ENCODE peak calls at places on chromosomes 3 and 15, in seven cellular contexts. One of them, this sample, is unnamed.

GRCh38 chr3:55167586-55168317 is 239.9 kb upstream of the LRTM1 start:
- DNase-seq in suprapubic skin: no peak
- DNase-seq in skeletal muscle cell: no peak
- DNase-seq in fibroblast of mammary gland: peak; percentile 94
- DNase-seq in lower lobe of right lung: no peak
- DNase-seq in H1: no peak
- DNase-seq in AG09309: no peak
- DNase-seq in this sample: no peak

GRCh38 chr3:188683032-188683491 is 488.7 kb upstream of the TPRG1 start:
- DNase-seq in fibroblast of mammary gland: peak; percentile 98
- DNase-seq in H1: no peak
- DNase-seq in lower lobe of right lung: no peak
- DNase-seq in suprapubic skin: no peak
- DNase-seq in skeletal muscle cell: peak; percentile 93
- DNase-seq in AG09309: peak; percentile 91
- DNase-seq in this sample: no peak

GRCh38 chr3:30084971-30085403 is 521.4 kb upstream of the TGFBR2 start:
- DNase-seq in lower lobe of right lung: no peak
- DNase-seq in AG09309: no peak
- DNase-seq in H1: no peak
- DNase-seq in skeletal muscle cell: no peak
- DNase-seq in suprapubic skin: no peak
- DNase-seq in fibroblast of mammary gland: no peak
- DNase-seq in this sample: no peak

GRCh38 chr15:83747050-83747717 is 93.3 kb downstream of the ADAMTSL3 start:
- DNase-seq in H1: no peak
- DNase-seq in suprapubic skin: no peak
- DNase-seq in skeletal muscle cell: peak; percentile 35
- DNase-seq in AG09309: no peak
- DNase-seq in fibroblast of mammary gland: peak; percentile 61
- DNase-seq in lower lobe of right lung: no peak
- DNase-seq in this sample: no peak

GRCh38 chr15:96369351-96369750 is 38.9 kb downstream of the NR2F2 start:
- DNase-seq in lower lobe of right lung: no peak
- DNase-seq in AG09309: no peak
- DNase-seq in H1: no peak
- DNase-seq in fibroblast of mammary gland: no peak
- DNase-seq in suprapubic skin: no peak
- DNase-seq in skeletal muscle cell: no peak
- DNase-seq in this sample: no peak

GRCh38 chr3:64266065-64266874 is 41.0 kb upstream of the PRICKLE2 start:
- DNase-seq in fibroblast of mammary gland: peak; percentile 99
- DNase-seq in AG09309: peak; percentile 96
- DNase-seq in lower lobe of right lung: no peak
- DNase-seq in H1: no peak
- DNase-seq in skeletal muscle cell: peak; percentile 98
- DNase-seq in suprapubic skin: no peak
- DNase-seq in this sample: peak; percentile 65

GRCh38 chr3:159149633-159150032 is 347.8 kb downstream of the MFSD1 start:
- DNase-seq in lower lobe of right lung: no peak
- DNase-seq in AG09309: no peak
- DNase-seq in skeletal muscle cell: no peak
- DNase-seq in suprapubic skin: no peak
- DNase-seq in fibroblast of mammary gland: no peak
- DNase-seq in H1: no peak
- DNase-seq in this sample: no peak

GRCh38 chr15:95495033-95495541 is 835.4 kb upstream of the NR2F2 start:
- DNase-seq in fibroblast of mammary gland: no peak
- DNase-seq in H1: no peak
- DNase-seq in AG09309: no peak
- DNase-seq in skeletal muscle cell: no peak
- DNase-seq in lower lobe of right lung: no peak
- DNase-seq in suprapubic skin: no peak
- DNase-seq in this sample: no peak

GRCh38 chr3:15405448-15406050 is 21.8 kb downstream of the METTL6 start:
- DNase-seq in suprapubic skin: no peak
- DNase-seq in H1: no peak
- DNase-seq in AG09309: peak; percentile 27
- DNase-seq in lower lobe of right lung: no peak
- DNase-seq in skeletal muscle cell: peak; percentile 25
- DNase-seq in fibroblast of mammary gland: peak; percentile 81
- DNase-seq in this sample: no peak

GRCh38 chr3:16464499-16465150 is 48.9 kb downstream of the RFTN1 start:
- DNase-seq in fibroblast of mammary gland: no peak
- DNase-seq in skeletal muscle cell: no peak
- DNase-seq in H1: no peak
- DNase-seq in suprapubic skin: no peak
- DNase-seq in lower lobe of right lung: no peak
- DNase-seq in AG09309: no peak
- DNase-seq in this sample: no peak

GRCh38 chr3:197025736-197026480 is 3.7 kb downstream of the MELTF start:
- DNase-seq in lower lobe of right lung: no peak
- DNase-seq in AG09309: no peak
- DNase-seq in fibroblast of mammary gland: no peak
- DNase-seq in skeletal muscle cell: no peak
- DNase-seq in H1: no peak
- DNase-seq in suprapubic skin: no peak
- DNase-seq in this sample: no peak

GRCh38 chr15:74545776-74546656 is 5.0 kb downstream of the ARID3B start:
- DNase-seq in suprapubic skin: peak; percentile 96
- DNase-seq in AG09309: peak; percentile 95
- DNase-seq in skeletal muscle cell: peak; percentile 99
- DNase-seq in lower lobe of right lung: peak; percentile 96
- DNase-seq in fibroblast of mammary gland: peak; percentile 99
- DNase-seq in H1: no peak
- DNase-seq in this sample: peak; percentile 92

GRCh38 chr3:17579289-17580031 is 163.0 kb downstream of the TBC1D5 start:
- DNase-seq in H1: no peak
- DNase-seq in AG09309: no peak
- DNase-seq in lower lobe of right lung: no peak
- DNase-seq in fibroblast of mammary gland: no peak
- DNase-seq in skeletal muscle cell: no peak
- DNase-seq in suprapubic skin: no peak
- DNase-seq in this sample: no peak

GRCh38 chr3:10518506-10519150 is 13.2 kb upstream of the ATP2B2 start:
- DNase-seq in lower lobe of right lung: no peak
- DNase-seq in H1: no peak
- DNase-seq in skeletal muscle cell: peak; percentile 17
- DNase-seq in suprapubic skin: peak; percentile 46
- DNase-seq in fibroblast of mammary gland: no peak
- DNase-seq in AG09309: peak; percentile 8
- DNase-seq in this sample: no peak

GRCh38 chr15:83611312-83611711 is 42.6 kb upstream of the ADAMTSL3 start:
- DNase-seq in fibroblast of mammary gland: no peak
- DNase-seq in AG09309: no peak
- DNase-seq in H1: no peak
- DNase-seq in lower lobe of right lung: no peak
- DNase-seq in skeletal muscle cell: no peak
- DNase-seq in suprapubic skin: no peak
- DNase-seq in this sample: no peak

GRCh38 chr3:194985031-194985578 is 285.9 kb downstream of the XXYLT1 start:
- DNase-seq in lower lobe of right lung: peak; percentile 78
- DNase-seq in fibroblast of mammary gland: peak; percentile 75
- DNase-seq in skeletal muscle cell: no peak
- DNase-seq in AG09309: no peak
- DNase-seq in H1: peak; percentile 75
- DNase-seq in suprapubic skin: peak; percentile 86
- DNase-seq in this sample: peak; percentile 64

GRCh38 chr3:194983121-194983520 is 287.8 kb downstream of the XXYLT1 start:
- DNase-seq in lower lobe of right lung: no peak
- DNase-seq in H1: no peak
- DNase-seq in AG09309: no peak
- DNase-seq in skeletal muscle cell: no peak
- DNase-seq in suprapubic skin: no peak
- DNase-seq in fibroblast of mammary gland: no peak
- DNase-seq in this sample: peak; percentile 50

GRCh38 chr3:194983620-194984019 is 287.3 kb downstream of the XXYLT1 start:
- DNase-seq in H1: no peak
- DNase-seq in suprapubic skin: no peak
- DNase-seq in skeletal muscle cell: no peak
- DNase-seq in lower lobe of right lung: no peak
- DNase-seq in fibroblast of mammary gland: no peak
- DNase-seq in AG09309: no peak
- DNase-seq in this sample: no peak

GRCh38 chr3:194984026-194984425 is 286.9 kb downstream of the XXYLT1 start:
- DNase-seq in H1: no peak
- DNase-seq in skeletal muscle cell: no peak
- DNase-seq in AG09309: no peak
- DNase-seq in fibroblast of mammary gland: no peak
- DNase-seq in lower lobe of right lung: no peak
- DNase-seq in suprapubic skin: no peak
- DNase-seq in this sample: peak; percentile 9

DNA sequence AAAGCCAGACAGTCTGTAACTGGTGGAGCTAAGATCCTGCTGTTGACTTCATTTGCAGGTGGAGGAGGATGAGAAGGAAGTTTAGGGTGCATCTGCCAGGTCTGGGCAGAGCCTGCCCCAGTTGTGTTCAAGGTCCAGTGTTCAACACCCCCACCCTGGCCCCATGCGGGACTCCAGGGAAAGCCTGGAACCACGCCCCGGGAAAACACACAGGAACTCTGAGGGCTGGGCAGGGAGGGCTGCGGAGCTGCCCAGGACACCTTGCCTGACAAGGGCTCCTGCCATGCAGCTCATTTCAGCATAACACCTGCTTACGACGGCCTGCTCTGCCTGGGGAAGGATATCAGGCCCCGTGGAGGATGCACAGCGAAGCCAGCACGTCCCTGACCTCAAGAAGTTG is 286.3 kb downstream of the XXYLT1 start:
- DNase-seq in H1: no peak
- DNase-seq in skeletal muscle cell: no peak
- DNase-seq in suprapubic skin: no peak
- DNase-seq in AG09309: no peak
- DNase-seq in fibroblast of mammary gland: no peak
- DNase-seq in lower lobe of right lung: no peak
- DNase-seq in this sample: no peak
- H3K4me3 ChIP-seq in H1: peak overlapping the region; percentile 40
- H3K4me3 ChIP-seq in skeletal muscle cell: no peak overlapping the region
- H3K4me3 ChIP-seq in suprapubic skin: peak overlapping the region; percentile 37
- H3K4me3 ChIP-seq in AG09309: no peak overlapping the region
- H3K4me3 ChIP-seq in fibroblast of mammary gland: peak overlapping the region; percentile 27
- H3K4me3 ChIP-seq in lower lobe of right lung: peak overlapping the region; percentile 36
- H3K4me3 ChIP-seq in this sample: no peak overlapping the region

GRCh38 chr15:100651253-100651652 is 48.9 kb downstream of the ASB7 start:
- DNase-seq in fibroblast of mammary gland: peak; percentile 66
- DNase-seq in suprapubic skin: no peak
- DNase-seq in lower lobe of right lung: no peak
- DNase-seq in AG09309: no peak
- DNase-seq in skeletal muscle cell: no peak
- DNase-seq in H1: no peak
- DNase-seq in this sample: no peak
- H3K4me3 ChIP-seq in fibroblast of mammary gland: no peak overlapping the region
- H3K4me3 ChIP-seq in suprapubic skin: no peak overlapping the region
- H3K4me3 ChIP-seq in lower lobe of right lung: no peak overlapping the region
- H3K4me3 ChIP-seq in AG09309: no peak overlapping the region
- H3K4me3 ChIP-seq in skeletal muscle cell: no peak overlapping the region
- H3K4me3 ChIP-seq in H1: no peak overlapping the region
- H3K4me3 ChIP-seq in this sample: no peak overlapping the region

DNA sequence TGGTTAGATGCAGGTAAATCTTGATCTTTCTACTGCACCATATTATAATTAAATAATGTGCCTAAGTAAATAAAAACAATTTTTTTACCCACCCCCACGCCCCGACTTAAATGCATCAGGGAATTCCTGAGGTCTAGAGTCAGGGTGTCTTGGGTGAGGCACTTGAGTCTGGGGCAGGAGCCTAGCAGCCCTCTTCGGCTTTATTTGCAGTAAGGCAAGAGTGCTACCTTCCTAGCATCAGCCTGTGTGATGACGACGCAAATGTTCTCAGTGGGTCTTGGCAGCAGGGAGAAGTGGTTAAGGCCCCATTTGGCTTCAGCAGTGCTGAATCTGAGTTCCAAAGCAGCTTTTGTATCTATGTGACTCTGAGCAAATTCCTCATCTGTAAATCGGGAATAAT is 88.7 kb downstream of the POLR2M start:
- DNase-seq in lower lobe of right lung: no peak
- DNase-seq in fibroblast of mammary gland: no peak
- DNase-seq in suprapubic skin: no peak
- DNase-seq in AG09309: no peak
- DNase-seq in skeletal muscle cell: no peak
- DNase-seq in H1: no peak
- DNase-seq in this sample: no peak
- H3K4me3 ChIP-seq in lower lobe of right lung: no peak overlapping the region
- H3K4me3 ChIP-seq in fibroblast of mammary gland: no peak overlapping the region
- H3K4me3 ChIP-seq in suprapubic skin: no peak overlapping the region
- H3K4me3 ChIP-seq in AG09309: no peak overlapping the region
- H3K4me3 ChIP-seq in skeletal muscle cell: no peak overlapping the region
- H3K4me3 ChIP-seq in H1: no peak overlapping the region
- H3K4me3 ChIP-seq in this sample: no peak overlapping the region

GRCh38 chr3:61111764-61112163 is 139.5 kb downstream of the FHIT start:
- DNase-seq in lower lobe of right lung: no peak
- DNase-seq in skeletal muscle cell: no peak
- DNase-seq in suprapubic skin: no peak
- DNase-seq in H1: no peak
- DNase-seq in fibroblast of mammary gland: no peak
- DNase-seq in AG09309: no peak
- DNase-seq in this sample: no peak

GRCh38 chr3:61118830-61119229 is 132.4 kb downstream of the FHIT start:
- DNase-seq in skeletal muscle cell: no peak
- DNase-seq in H1: no peak
- DNase-seq in AG09309: no peak
- DNase-seq in lower lobe of right lung: no peak
- DNase-seq in fibroblast of mammary gland: no peak
- DNase-seq in suprapubic skin: no peak
- DNase-seq in this sample: no peak

GRCh38 chr3:61114316-61114953 is 136.8 kb downstream of the FHIT start:
- DNase-seq in fibroblast of mammary gland: peak; percentile 17
- DNase-seq in AG09309: no peak
- DNase-seq in suprapubic skin: no peak
- DNase-seq in H1: no peak
- DNase-seq in lower lobe of right lung: no peak
- DNase-seq in skeletal muscle cell: no peak
- DNase-seq in this sample: no peak

DNA sequence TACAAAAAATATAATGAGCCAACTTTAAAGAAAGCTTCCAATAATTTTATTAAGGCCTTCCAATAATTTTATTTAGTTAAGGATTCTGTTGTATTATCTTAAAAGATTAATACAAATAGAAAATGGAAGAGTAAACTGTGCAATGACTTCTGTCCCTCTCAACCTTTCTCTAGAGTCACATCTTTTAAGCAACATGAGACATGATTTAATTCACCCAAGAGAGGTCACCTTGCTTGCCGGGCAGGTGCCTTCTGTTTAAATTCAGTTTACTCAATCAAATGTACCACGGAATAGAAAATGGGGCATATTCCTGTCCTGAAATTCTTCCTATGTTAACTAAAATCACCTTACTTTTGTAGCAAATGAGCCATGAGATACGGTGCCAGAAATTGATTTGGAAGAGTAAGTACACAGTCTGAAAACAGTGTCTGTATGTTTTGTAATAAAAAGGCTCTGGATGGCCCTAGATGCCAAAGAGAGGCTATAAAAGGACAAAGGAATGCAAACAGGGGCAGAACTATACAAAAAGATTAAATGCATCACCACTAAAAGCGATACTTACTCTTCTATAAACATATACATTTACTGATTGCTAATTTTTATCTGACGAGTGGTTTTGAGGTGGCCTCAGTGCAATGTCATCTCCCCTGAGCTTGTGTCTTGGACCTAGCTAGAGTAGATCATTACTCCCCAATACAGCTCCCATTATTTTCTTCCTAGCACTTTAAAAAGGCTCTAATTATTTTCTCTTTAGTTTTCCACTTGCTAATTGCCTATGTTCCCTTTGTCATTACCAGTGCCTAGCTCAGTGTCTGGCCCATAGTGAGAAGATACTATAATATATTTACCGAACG is 134.0 kb downstream of the FHIT start:
- DNase-seq in lower lobe of right lung: no peak
- DNase-seq in skeletal muscle cell: no peak
- DNase-seq in fibroblast of mammary gland: no peak
- DNase-seq in suprapubic skin: no peak
- DNase-seq in AG09309: no peak
- DNase-seq in H1: no peak
- DNase-seq in this sample: no peak
- H3K4me3 ChIP-seq in lower lobe of right lung: no peak overlapping the region
- H3K4me3 ChIP-seq in skeletal muscle cell: no peak overlapping the region
- H3K4me3 ChIP-seq in fibroblast of mammary gland: no peak overlapping the region
- H3K4me3 ChIP-seq in suprapubic skin: no peak overlapping the region
- H3K4me3 ChIP-seq in AG09309: no peak overlapping the region
- H3K4me3 ChIP-seq in H1: no peak overlapping the region
- H3K4me3 ChIP-seq in this sample: no peak overlapping the region